ENCODE peak calls at places on chromosomes 6 and 20, in five cellular contexts. One of them, this sample, is unnamed.

GRCh38 chr6:161890133-161890833 is 616.4 kb upstream of the AGPAT4 start:
- DNase-seq in stimulated activated CD8-positive, alpha-beta memory T cell treated with anti-CD3 and anti-CD28 coated beads, Interleukin-15, amount 100 ng/mL, for 24 hours: no peak
- DNase-seq in activated gamma-delta T cell: no peak
- DNase-seq in HEK293T: no peak
- DNase-seq in NCI-H1417 treated with DMSO at 0.1 percent for 48 hours: no peak
- DNase-seq in this sample: no peak

GRCh38 chr6:118603372-118603771 is 48.0 kb downstream of the CEP85L start:
- DNase-seq in stimulated activated CD8-positive, alpha-beta memory T cell treated with anti-CD3 and anti-CD28 coated beads, Interleukin-15, amount 100 ng/mL, for 24 hours: no peak
- DNase-seq in activated gamma-delta T cell: no peak
- DNase-seq in HEK293T: no peak
- DNase-seq in NCI-H1417 treated with DMSO at 0.1 percent for 48 hours: no peak
- DNase-seq in this sample: no peak

GRCh38 chr6:17439243-17439993 is 46.0 kb downstream of the CAP2 start:
- DNase-seq in stimulated activated CD8-positive, alpha-beta memory T cell treated with anti-CD3 and anti-CD28 coated beads, Interleukin-15, amount 100 ng/mL, for 24 hours: no peak
- DNase-seq in activated gamma-delta T cell: no peak
- DNase-seq in HEK293T: no peak
- DNase-seq in NCI-H1417 treated with DMSO at 0.1 percent for 48 hours: no peak
- DNase-seq in this sample: no peak

GRCh38 chr6:95431637-95432228 is 145.6 kb upstream of the MANEA start:
- DNase-seq in stimulated activated CD8-positive, alpha-beta memory T cell treated with anti-CD3 and anti-CD28 coated beads, Interleukin-15, amount 100 ng/mL, for 24 hours: no peak
- DNase-seq in activated gamma-delta T cell: no peak
- DNase-seq in HEK293T: peak
- DNase-seq in NCI-H1417 treated with DMSO at 0.1 percent for 48 hours: no peak
- DNase-seq in this sample: no peak

GRCh38 chr20:49360242-49360968 is 82.5 kb upstream of the ZNFX1 start:
- DNase-seq in stimulated activated CD8-positive, alpha-beta memory T cell treated with anti-CD3 and anti-CD28 coated beads, Interleukin-15, amount 100 ng/mL, for 24 hours: no peak
- DNase-seq in activated gamma-delta T cell: no peak
- DNase-seq in HEK293T: no peak
- DNase-seq in NCI-H1417 treated with DMSO at 0.1 percent for 48 hours: no peak
- DNase-seq in this sample: no peak

GRCh38 chr6:14280766-14281293 is 163.3 kb downstream of the CD83 start:
- DNase-seq in stimulated activated CD8-positive, alpha-beta memory T cell treated with anti-CD3 and anti-CD28 coated beads, Interleukin-15, amount 100 ng/mL, for 24 hours: no peak
- DNase-seq in activated gamma-delta T cell: no peak
- DNase-seq in HEK293T: no peak
- DNase-seq in NCI-H1417 treated with DMSO at 0.1 percent for 48 hours: no peak
- DNase-seq in this sample: no peak

GRCh38 chr6:29887330-29887818 is 55.0 kb upstream of the HLA-A start:
- DNase-seq in stimulated activated CD8-positive, alpha-beta memory T cell treated with anti-CD3 and anti-CD28 coated beads, Interleukin-15, amount 100 ng/mL, for 24 hours: no peak
- DNase-seq in activated gamma-delta T cell: no peak
- DNase-seq in HEK293T: no peak
- DNase-seq in NCI-H1417 treated with DMSO at 0.1 percent for 48 hours: no peak
- DNase-seq in this sample: no peak

GRCh38 chr20:57678340-57678739 is 31.5 kb downstream of the PMEPA1 start:
- DNase-seq in stimulated activated CD8-positive, alpha-beta memory T cell treated with anti-CD3 and anti-CD28 coated beads, Interleukin-15, amount 100 ng/mL, for 24 hours: no peak
- DNase-seq in activated gamma-delta T cell: no peak
- DNase-seq in HEK293T: no peak
- DNase-seq in NCI-H1417 treated with DMSO at 0.1 percent for 48 hours: no peak
- DNase-seq in this sample: no peak

GRCh38 chr6:109034439-109035041 is 60.1 kb downstream of the SESN1 start:
- DNase-seq in stimulated activated CD8-positive, alpha-beta memory T cell treated with anti-CD3 and anti-CD28 coated beads, Interleukin-15, amount 100 ng/mL, for 24 hours: no peak
- DNase-seq in activated gamma-delta T cell: no peak
- DNase-seq in HEK293T: no peak
- DNase-seq in NCI-H1417 treated with DMSO at 0.1 percent for 48 hours: no peak
- DNase-seq in this sample: no peak

GRCh38 chr6:54031194-54031593 is 80.0 kb upstream of the MLIP start:
- DNase-seq in stimulated activated CD8-positive, alpha-beta memory T cell treated with anti-CD3 and anti-CD28 coated beads, Interleukin-15, amount 100 ng/mL, for 24 hours: no peak
- DNase-seq in activated gamma-delta T cell: no peak
- DNase-seq in HEK293T: no peak
- DNase-seq in NCI-H1417 treated with DMSO at 0.1 percent for 48 hours: no peak
- DNase-seq in this sample: no peak

GRCh38 chr6:163438940-163439335 is 24.4 kb downstream of the QKI start:
- DNase-seq in stimulated activated CD8-positive, alpha-beta memory T cell treated with anti-CD3 and anti-CD28 coated beads, Interleukin-15, amount 100 ng/mL, for 24 hours: no peak
- DNase-seq in activated gamma-delta T cell: no peak
- DNase-seq in HEK293T: no peak
- DNase-seq in NCI-H1417 treated with DMSO at 0.1 percent for 48 hours: no peak
- DNase-seq in this sample: peak

GRCh38 chr20:19888269-19888669 is 128.9 kb upstream of the NAA20 start:
- DNase-seq in stimulated activated CD8-positive, alpha-beta memory T cell treated with anti-CD3 and anti-CD28 coated beads, Interleukin-15, amount 100 ng/mL, for 24 hours: no peak
- DNase-seq in activated gamma-delta T cell: no peak
- DNase-seq in HEK293T: no peak
- DNase-seq in NCI-H1417 treated with DMSO at 0.1 percent for 48 hours: no peak
- DNase-seq in this sample: no peak

GRCh38 chr6:141956868-141957267 is 175.9 kb upstream of the GJE1 start:
- DNase-seq in stimulated activated CD8-positive, alpha-beta memory T cell treated with anti-CD3 and anti-CD28 coated beads, Interleukin-15, amount 100 ng/mL, for 24 hours: no peak
- DNase-seq in activated gamma-delta T cell: no peak
- DNase-seq in HEK293T: no peak
- DNase-seq in NCI-H1417 treated with DMSO at 0.1 percent for 48 hours: no peak
- DNase-seq in this sample: no peak

This sample was measured in omental fat pad.